ENCODE peak calls at places on chromosomes 3 and 15, in four cellular contexts. L is sigmoid colon, H is HepG2, M is HCT116. A is an unnamed sample.

GRCh38 chr3:13148561-13149330 is 75.5 kb upstream of the IQSEC1 start:
- DNase-seq in L (peak), H (no peak), M (no peak), A (no peak)

GRCh38 chr3:23888617-23889228 is 28.1 kb downstream of the NKIRAS1 start:
- DNase-seq in L (no peak), H (peak), M (peak), A (no peak)

GRCh38 chr3:38004415-38005075 is 14.0 kb downstream of the VILL start:
- DNase-seq in L (peak), H (peak), M (peak), A (no peak)

GRCh38 chr3:111761309-111761795 is 97.7 kb upstream of the PHLDB2 start:
- DNase-seq in L (no peak), H (no peak), M (no peak), A (no peak)

GRCh38 chr3:59774613-59775012 is 724.8 kb upstream of the CFAP20DC start:
- DNase-seq in L (no peak), H (no peak), M (no peak), A (no peak)

GRCh38 chr3:33211444-33211843 is 7.2 kb downstream of the SUSD5 start:
- DNase-seq in L (no peak), H (no peak), M (peak), A (no peak)

GRCh38 chr3:46714728-46715506 is 2.8 kb downstream of the PRSS50 start:
- DNase-seq in L (peak), H (no peak), M (no peak), A (no peak)

GRCh38 chr15:31340047-31340446 is 13.4 kb downstream of the KLF13 start:
- DNase-seq in L (no peak), H (no peak), M (no peak), A (no peak)

GRCh38 chr15:74505837-74506514 is 35.0 kb upstream of the ARID3B start:
- DNase-seq in L (no peak), H (no peak), M (no peak), A (no peak)

GRCh38 chr3:12227833-12228232 is 61.0 kb upstream of the PPARG start:
- DNase-seq in L (no peak), H (no peak), M (no peak), A (no peak)

GRCh38 chr3:128076783-128077624 is 24.8 kb downstream of the SEC61A1 start:
- DNase-seq in L (no peak), H (no peak), M (no peak), A (no peak)

GRCh38 chr15:66565731-66566130 is at the start of gene LCTL:
- DNase-seq in L (no peak), H (peak), M (no peak), A (no peak)

GRCh38 chr3:13544293-13544831 is 4.6 kb upstream of the FBLN2 start:
- DNase-seq in L (no peak), H (no peak), M (no peak), A (no peak)

GRCh38 chr15:57468486-57468885 is 92.2 kb downstream of the CGNL1 start:
- DNase-seq in L (no peak), H (no peak), M (no peak), A (no peak)

GRCh38 chr3:119559441-119559963 is at the start of gene CD80:
- DNase-seq in L (peak), H (peak), M (peak), A (peak)

GRCh38 chr3:148697311-148698189 is at the start of gene AGTR1:
- DNase-seq in L (peak), H (no peak), M (no peak), A (no peak)

GRCh38 chr15:41350057-41350717 is 17.5 kb downstream of the NUSAP1 start:
- DNase-seq in L (no peak), H (no peak), M (no peak), A (no peak)

GRCh38 chr3:151923901-151924300 is 50.5 kb downstream of the SUCNR1 start:
- DNase-seq in L (no peak), H (no peak), M (no peak), A (no peak)

GRCh38 chr3:183108002-183108449 is 8.7 kb upstream of the MCCC1 start:
- DNase-seq in L (no peak), H (no peak), M (no peak), A (no peak)

GRCh38 chr15:69980311-69981059 is 117.2 kb downstream of the TLE3 start:
- DNase-seq in L (no peak), H (no peak), M (no peak), A (no peak)

GRCh38 chr3:71138410-71138809 is 445.1 kb downstream of the FOXP1 start:
- DNase-seq in L (no peak), H (no peak), M (no peak), A (no peak)

GRCh38 chr15:57245130-57245529 is 131.2 kb upstream of the CGNL1 start:
- DNase-seq in L (no peak), H (no peak), M (no peak), A (no peak)

GRCh38 chr15:26023231-26023630 is 160.1 kb upstream of the ATP10A start:
- DNase-seq in L (no peak), H (no peak), M (no peak), A (no peak)

GRCh38 chr15:26023691-26024090 is 160.6 kb upstream of the ATP10A start:
- DNase-seq in L (no peak), H (no peak), M (no peak), A (no peak)

GRCh38 chr15:26024241-26024640 is 161.1 kb upstream of the ATP10A start:
- DNase-seq in L (no peak), H (no peak), M (no peak), A (no peak)

GRCh38 chr15:26017665-26018064 is 154.5 kb upstream of the ATP10A start:
- DNase-seq in L (no peak), H (no peak), M (no peak), A (no peak)

DNA sequence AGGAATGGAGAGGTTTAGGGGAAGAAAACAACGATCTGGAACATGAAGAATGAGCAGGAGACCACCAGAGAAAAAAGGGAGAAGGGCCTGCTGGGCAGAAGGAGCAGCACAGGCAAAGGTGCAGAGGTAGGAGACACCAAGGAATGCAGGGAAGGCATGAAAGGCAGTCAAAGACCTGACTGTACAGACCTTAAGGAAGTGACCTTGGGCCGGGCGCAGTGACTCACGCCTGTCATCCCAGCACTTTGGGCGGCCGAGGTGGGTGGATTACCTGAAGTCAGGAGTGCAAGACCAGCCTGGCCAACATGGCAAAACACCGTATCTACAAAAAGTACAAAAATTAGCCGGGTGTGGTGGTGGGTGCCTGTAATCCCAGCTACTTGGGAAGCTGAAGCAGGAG is 157.7 kb upstream of the ATP10A start:
- DNase-seq in L (no peak), H (no peak), M (no peak), A (no peak)
- TF ChIP-seq POLR2AphosphoS5 in L (no peak), H (no peak), M (no peak), A (no peak)

GRCh38 chr3:58249358-58250092 is 11.9 kb downstream of the ABHD6 start:
- DNase-seq in L (no peak), H (peak), M (no peak), A (no peak)
- TF ChIP-seq POLR2A in L (no peak), H (peak), M (no peak), A (no peak)

GRCh38 chr15:64878708-64879107 is 33.0 kb upstream of the ANKDD1A start:
- DNase-seq in L (peak), H (no peak), M (no peak), A (no peak)
- TF ChIP-seq POLR2AphosphoS5 in L (peak), H (no peak), M (no peak), A (no peak)

DNA sequence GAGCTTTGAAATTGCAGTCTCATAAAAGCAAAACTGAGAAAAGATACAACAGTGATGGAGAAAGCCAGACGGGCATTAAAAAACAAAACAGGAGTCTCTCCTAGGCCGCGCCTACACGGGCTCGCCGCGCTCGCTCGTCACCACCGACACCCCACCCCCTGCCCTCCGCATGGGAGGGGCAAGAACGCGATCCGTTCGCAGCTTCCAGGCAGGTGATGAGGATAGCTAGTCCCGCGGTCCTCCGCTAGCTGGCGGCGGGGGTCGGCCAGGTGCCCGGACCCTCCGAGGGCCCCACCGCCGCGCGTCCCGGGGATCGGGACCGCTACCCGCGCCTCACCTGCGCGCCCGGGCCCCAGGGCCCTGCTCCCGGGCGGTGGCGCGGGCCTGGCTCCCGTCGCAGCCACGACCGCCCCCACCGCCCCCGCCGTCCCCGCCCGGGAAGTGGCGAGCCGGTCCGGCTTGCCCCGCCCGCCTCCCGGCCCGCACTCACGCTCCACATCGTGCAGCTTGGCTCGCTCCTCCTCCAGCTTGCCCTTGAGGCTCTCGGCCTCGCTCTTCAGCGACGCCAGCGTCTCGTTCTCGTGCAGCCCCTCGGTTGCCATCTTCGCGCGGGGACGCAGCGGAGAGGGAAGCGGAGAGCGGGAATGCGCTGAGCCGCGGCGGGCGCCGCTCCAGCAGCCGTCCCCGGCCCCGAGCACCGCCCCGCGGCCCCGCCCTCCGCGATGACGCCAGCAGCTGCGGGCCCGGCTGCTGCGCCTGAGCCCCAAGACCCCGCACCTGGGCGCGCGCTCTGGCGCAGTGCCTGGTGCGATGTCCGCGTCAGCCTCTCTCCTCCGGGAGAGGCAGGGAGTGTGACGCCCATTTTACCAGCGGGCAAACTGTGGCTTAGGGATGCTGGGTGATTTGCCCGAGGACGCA is 11.7 kb downstream of the GNB5 start:
- DNase-seq in L (peak), H (peak), M (peak), A (peak)
- TF ChIP-seq POLR2A in L (no peak), H (peak), M (peak), A (peak)

DNA sequence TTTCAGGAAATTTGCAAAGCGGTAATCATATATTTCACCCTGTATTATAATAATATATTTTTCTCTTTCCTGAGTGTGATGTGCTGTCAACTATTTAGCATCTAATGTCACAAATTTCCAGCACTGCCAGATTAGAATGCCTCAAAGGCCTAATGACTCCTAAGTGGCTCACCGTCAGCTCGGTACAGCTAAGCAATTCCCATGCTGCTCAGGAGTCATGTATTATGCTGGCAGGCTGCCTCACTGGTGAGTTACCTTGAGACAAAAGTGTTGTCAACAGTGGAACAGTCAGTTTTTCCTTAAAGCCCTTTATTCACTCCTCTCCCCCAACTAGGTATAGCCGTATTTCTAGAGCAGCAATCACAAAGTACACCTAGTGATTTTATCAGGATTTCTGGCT is 83.6 kb downstream of the NSUN3 start:
- DNase-seq in L (no peak), H (no peak), M (no peak), A (no peak)
- TF ChIP-seq POLR2AphosphoS5 in L (no peak), H (no peak), M (no peak), A (no peak)